ENCODE peak calls at places on chromosomes 7 and 10, in five cellular contexts. R is mesothelial cell of epicardium, Y is A549, C is A673, M is heart right ventricle. J is an unnamed sample.

GRCh38 chr7:149156898-149157297 is 9.6 kb downstream of the ZNF398 start:
- DNase-seq in R (no peak), Y (no peak), C (no peak), M (no peak), J (no peak)

GRCh38 chr10:9824546-9825164 is 1193.0 kb upstream of the CELF2 start:
- DNase-seq in C (no peak), R (no peak), M (no peak), Y (no peak), J (no peak)

GRCh38 chr7:1558181-1558811 is 2.3 kb upstream of the TMEM184A start:
- DNase-seq in M (peak), Y (peak), R (no peak), C (peak), J (no peak)

GRCh38 chr10:49837685-49838084 is 75.6 kb upstream of the OGDHL start:
- DNase-seq in R (no peak), M (no peak), Y (no peak), C (no peak), J (no peak)

GRCh38 chr7:69534461-69535041 is 63.7 kb upstream of the AUTS2 start:
- DNase-seq in R (no peak), C (no peak), Y (no peak), M (no peak), J (no peak)

GRCh38 chr10:75450654-75451419 is 19.4 kb downstream of the LRMDA start:
- DNase-seq in C (no peak), Y (no peak), M (no peak), R (no peak), J (no peak)

GRCh38 chr7:25847331-25848070 is 304.5 kb upstream of the NFE2L3 start:
- DNase-seq in M (no peak), Y (peak), C (no peak), R (no peak), J (no peak)

GRCh38 chr7:41437257-41438196 is 265.4 kb downstream of the INHBA start:
- DNase-seq in C (no peak), R (no peak), Y (no peak), M (no peak), J (no peak)

GRCh38 chr10:55629792-55630490 is 731.1 kb downstream of the ZWINT start:
- DNase-seq in R (peak), C (peak), Y (peak), M (no peak), J (no peak)

GRCh38 chr10:15313844-15314243 is 57.2 kb downstream of the FAM171A1 start:
- DNase-seq in M (no peak), R (no peak), C (no peak), Y (no peak), J (no peak)

GRCh38 chr7:341841-342638 is 52.1 kb downstream of the FOXL3 start:
- DNase-seq in R (no peak), M (peak), C (no peak), Y (no peak), J (peak)

GRCh38 chr7:157276731-157277562 is 59.9 kb upstream of the DNAJB6 start:
- DNase-seq in Y (no peak), C (peak), R (no peak), M (no peak), J (no peak)

GRCh38 chr7:129993275-129993674 is 40.5 kb upstream of the UBE2H start:
- DNase-seq in M (no peak), C (no peak), R (no peak), Y (no peak), J (no peak)

GRCh38 chr10:11162828-11163599 is 145.3 kb downstream of the CELF2 start:
- DNase-seq in Y (no peak), C (no peak), M (peak), R (no peak), J (no peak)

GRCh38 chr7:85554294-85554877 is 367.5 kb upstream of the SEMA3D start:
- DNase-seq in M (no peak), C (peak), R (no peak), Y (peak), J (peak)

GRCh38 chr10:62851449-62851848 is 35.3 kb upstream of the EGR2 start:
- DNase-seq in M (no peak), R (no peak), Y (peak), C (peak), J (no peak)

GRCh38 chr7:110573862-110574528 is 516.9 kb upstream of the LRRN3 start:
- DNase-seq in M (no peak), C (peak), R (no peak), Y (peak), J (no peak)

GRCh38 chr7:121449304-121449703 is 53.2 kb upstream of the FAM3C start:
- DNase-seq in Y (no peak), C (peak), M (no peak), R (no peak), J (no peak)

GRCh38 chr10:52318822-52319464 is 4.9 kb downstream of the DKK1 start:
- DNase-seq in R (no peak), M (no peak), Y (peak), C (peak), J (no peak)

GRCh38 chr7:135710417-135711138 is 17.4 kb downstream of the SLC13A4 start:
- DNase-seq in R (no peak), Y (peak), C (peak), M (no peak), J (no peak)

DNA sequence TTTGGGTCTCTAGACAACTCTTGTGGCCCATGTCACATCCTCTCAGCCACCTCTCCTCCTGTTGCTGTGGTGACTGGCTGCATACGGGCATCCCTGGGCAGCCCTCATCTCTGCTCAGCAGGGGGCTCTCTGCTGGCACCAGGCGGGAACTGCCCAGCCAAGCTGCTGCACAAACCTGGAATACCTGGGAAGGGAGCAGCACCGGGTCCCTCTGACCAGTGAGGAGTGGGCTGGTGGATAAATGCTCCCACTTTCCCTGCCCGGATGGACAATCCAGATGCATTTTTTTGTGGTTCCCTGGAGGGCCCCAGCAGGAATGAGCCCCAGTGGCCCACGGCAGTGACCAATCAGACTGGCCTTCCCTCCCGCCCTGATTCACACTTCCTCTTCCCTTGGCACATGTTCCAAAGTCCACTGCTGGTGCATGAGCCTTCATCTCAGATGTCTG is 21.9 kb downstream of the GRID1 start:
- DNase-seq in C (no peak), M (no peak), Y (no peak), R (no peak), J (no peak)
- TF ChIP-seq CTCF in C (no peak), M (no peak), Y (peak), R (no peak), J (no peak)

DNA sequence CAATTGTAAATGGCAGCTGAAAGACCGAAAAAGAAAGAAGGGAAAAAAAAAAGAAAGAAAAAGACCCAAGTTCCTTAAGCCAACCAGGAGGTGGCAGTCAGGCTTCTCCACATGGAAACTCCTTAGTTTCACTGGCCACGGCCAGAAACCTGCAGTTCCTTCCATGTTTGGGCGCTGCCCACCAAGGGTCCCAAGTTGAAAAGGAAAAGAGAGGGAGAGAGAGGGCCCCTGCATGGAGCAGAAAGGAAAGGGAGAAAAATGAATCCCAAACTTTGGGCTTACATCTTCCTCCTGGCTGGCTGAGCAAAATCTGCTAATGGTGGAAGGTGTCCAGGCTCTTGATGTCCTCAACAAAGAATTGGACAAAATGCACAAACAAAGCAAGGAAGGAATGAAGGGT is 31.8 kb upstream of the ABCA13 start:
- DNase-seq in Y (peak), R (no peak), C (peak), M (no peak), J (no peak)
- TF ChIP-seq CTCF in Y (peak), R (no peak), C (peak), M (no peak), J (peak)

GRCh38 chr7:37901236-37901827 is 15.3 kb downstream of the SFRP4 start:
- DNase-seq in M (no peak), R (no peak), C (peak), Y (peak), J (peak)
- TF ChIP-seq CTCF in M (peak), R (peak), C (peak), Y (peak), J (peak)

GRCh38 chr7:20199015-20199737 is 18.0 kb downstream of the MACC1 start:
- DNase-seq in M (peak), R (no peak), C (peak), Y (peak), J (no peak)

GRCh38 chr7:20197125-20197524 is 20.1 kb downstream of the MACC1 start:
- DNase-seq in C (no peak), Y (no peak), M (no peak), R (no peak), J (no peak)

GRCh38 chr7:20200361-20200760 is 16.8 kb downstream of the MACC1 start:
- DNase-seq in M (no peak), C (no peak), Y (no peak), R (no peak), J (no peak)

GRCh38 chr7:20198295-20198694 is 18.9 kb downstream of the MACC1 start:
- DNase-seq in M (no peak), R (no peak), C (no peak), Y (no peak), J (no peak)

DNA sequence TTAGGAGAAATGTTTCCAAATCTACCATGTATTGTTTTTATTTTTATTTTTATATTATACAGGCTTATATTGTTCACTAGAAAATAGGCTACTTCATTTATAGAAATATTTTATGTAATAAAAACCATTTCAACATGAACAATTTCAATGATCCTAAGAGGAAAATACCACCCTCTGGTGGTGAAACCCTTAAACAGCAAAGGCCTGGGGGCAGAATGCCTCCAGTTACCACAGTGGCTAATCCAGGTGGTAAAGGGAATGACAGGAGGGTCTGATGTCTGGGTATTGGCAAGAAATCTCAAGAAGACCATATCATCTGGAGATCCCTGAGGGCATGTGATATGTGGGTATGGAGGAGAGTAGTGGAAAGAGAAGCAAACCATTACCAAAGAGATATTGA is 19.3 kb downstream of the MACC1 start:
- DNase-seq in C (no peak), R (no peak), M (no peak), Y (peak), J (no peak)
- TF ChIP-seq CTCF in C (peak), R (peak), M (peak), Y (no peak), J (no peak)

GRCh38 chr10:6516277-6516676 is 63.8 kb downstream of the PRKCQ start:
- DNase-seq in M (no peak), R (no peak), Y (no peak), C (no peak), J (no peak)
- TF ChIP-seq CTCF in M (no peak), R (no peak), Y (no peak), C (no peak), J (no peak)